ENCODE peak calls at places on chromosomes 13 and 19, in seven cellular contexts. One of them, this sample, is unnamed.

GRCh38 chr13:35712907-35713685 is 236.6 kb upstream of the MAB21L1 start:
- DNase-seq in WERI-Rb-1: no peak
- DNase-seq in heart left ventricle: no peak
- DNase-seq in AG04450: no peak
- DNase-seq in cardiac muscle cell: no peak
- DNase-seq in heart right ventricle: no peak
- DNase-seq in brain microvascular endothelial cell: peak; percentile 53
- DNase-seq in this sample: no peak

GRCh38 chr19:44869728-44870470 is 21.2 kb upstream of the TOMM40 start:
- DNase-seq in brain microvascular endothelial cell: peak; percentile 94
- DNase-seq in WERI-Rb-1: no peak
- DNase-seq in AG04450: peak; percentile 46
- DNase-seq in heart left ventricle: peak; percentile 67
- DNase-seq in cardiac muscle cell: no peak
- DNase-seq in heart right ventricle: peak; percentile 71
- DNase-seq in this sample: no peak

GRCh38 chr13:99987180-99988047 is 5.8 kb downstream of the ZIC2 start:
- DNase-seq in WERI-Rb-1: no peak
- DNase-seq in heart right ventricle: no peak
- DNase-seq in cardiac muscle cell: peak; percentile 27
- DNase-seq in heart left ventricle: no peak
- DNase-seq in brain microvascular endothelial cell: no peak
- DNase-seq in AG04450: no peak
- DNase-seq in this sample: no peak

GRCh38 chr19:38691938-38692457 is 44.5 kb downstream of the ACTN4 start:
- DNase-seq in brain microvascular endothelial cell: peak; percentile 97
- DNase-seq in AG04450: peak; percentile 55
- DNase-seq in cardiac muscle cell: no peak
- DNase-seq in heart right ventricle: no peak
- DNase-seq in WERI-Rb-1: no peak
- DNase-seq in heart left ventricle: peak; percentile 74
- DNase-seq in this sample: peak; percentile 97

GRCh38 chr19:28504139-28504538 is 708.8 kb downstream of the UQCRFS1 start:
- DNase-seq in AG04450: no peak
- DNase-seq in WERI-Rb-1: no peak
- DNase-seq in cardiac muscle cell: no peak
- DNase-seq in heart right ventricle: no peak
- DNase-seq in brain microvascular endothelial cell: no peak
- DNase-seq in heart left ventricle: no peak
- DNase-seq in this sample: no peak

GRCh38 chr19:719081-719512 is 10.4 kb downstream of the PALM start:
- DNase-seq in heart right ventricle: no peak
- DNase-seq in heart left ventricle: peak; percentile 82
- DNase-seq in WERI-Rb-1: no peak
- DNase-seq in brain microvascular endothelial cell: no peak
- DNase-seq in cardiac muscle cell: no peak
- DNase-seq in AG04450: no peak
- DNase-seq in this sample: no peak

GRCh38 chr19:32318884-32319520 is 26.4 kb upstream of the ZNF507 start:
- DNase-seq in WERI-Rb-1: peak; percentile 64
- DNase-seq in cardiac muscle cell: peak; percentile 42
- DNase-seq in AG04450: no peak
- DNase-seq in heart left ventricle: no peak
- DNase-seq in heart right ventricle: no peak
- DNase-seq in brain microvascular endothelial cell: no peak
- DNase-seq in this sample: no peak

GRCh38 chr13:39516140-39516539 is 86.9 kb downstream of the LHFPL6 start:
- DNase-seq in heart right ventricle: peak; percentile 48
- DNase-seq in brain microvascular endothelial cell: no peak
- DNase-seq in WERI-Rb-1: peak; percentile 41
- DNase-seq in cardiac muscle cell: no peak
- DNase-seq in AG04450: no peak
- DNase-seq in heart left ventricle: peak; percentile 44
- DNase-seq in this sample: peak; percentile 72

GRCh38 chr13:78603240-78603947 is at the start of gene POU4F1:
- DNase-seq in heart left ventricle: no peak
- DNase-seq in heart right ventricle: no peak
- DNase-seq in brain microvascular endothelial cell: no peak
- DNase-seq in WERI-Rb-1: peak; percentile 88
- DNase-seq in AG04450: no peak
- DNase-seq in cardiac muscle cell: peak; percentile 71
- DNase-seq in this sample: no peak

GRCh38 chr19:2461751-2462634 is 5.2 kb upstream of the LMNB2 start:
- DNase-seq in heart left ventricle: peak; percentile 75
- DNase-seq in WERI-Rb-1: no peak
- DNase-seq in heart right ventricle: peak; percentile 45
- DNase-seq in cardiac muscle cell: peak; percentile 48
- DNase-seq in brain microvascular endothelial cell: no peak
- DNase-seq in AG04450: no peak
- DNase-seq in this sample: no peak

GRCh38 chr13:43054803-43055802 is 31.7 kb downstream of the DNAJC15 start:
- DNase-seq in cardiac muscle cell: peak; percentile 70
- DNase-seq in brain microvascular endothelial cell: peak; percentile 84
- DNase-seq in WERI-Rb-1: peak; percentile 46
- DNase-seq in heart left ventricle: peak; percentile 38
- DNase-seq in AG04450: peak; percentile 66
- DNase-seq in heart right ventricle: peak; percentile 29
- DNase-seq in this sample: no peak

GRCh38 chr13:53121879-53122278 is 93.3 kb downstream of the OLFM4 start:
- DNase-seq in AG04450: no peak
- DNase-seq in heart right ventricle: no peak
- DNase-seq in brain microvascular endothelial cell: no peak
- DNase-seq in cardiac muscle cell: no peak
- DNase-seq in heart left ventricle: no peak
- DNase-seq in WERI-Rb-1: no peak
- DNase-seq in this sample: no peak

GRCh38 chr19:49149652-49150105 is 5.5 kb downstream of the HRC start:
- DNase-seq in AG04450: peak; percentile 70
- DNase-seq in brain microvascular endothelial cell: peak; percentile 71
- DNase-seq in heart left ventricle: peak; percentile 83
- DNase-seq in WERI-Rb-1: peak; percentile 83
- DNase-seq in cardiac muscle cell: peak; percentile 82
- DNase-seq in heart right ventricle: peak; percentile 81
- DNase-seq in this sample: peak; percentile 58

GRCh38 chr19:49470615-49470978 is 3.4 kb upstream of the FLT3LG start:
- DNase-seq in cardiac muscle cell: no peak
- DNase-seq in WERI-Rb-1: no peak
- DNase-seq in heart left ventricle: no peak
- DNase-seq in brain microvascular endothelial cell: no peak
- DNase-seq in AG04450: no peak
- DNase-seq in heart right ventricle: no peak
- DNase-seq in this sample: no peak

GRCh38 chr19:47608908-47609879 is at the start of gene BICRA:
- DNase-seq in WERI-Rb-1: peak; percentile 79
- DNase-seq in cardiac muscle cell: peak; percentile 92
- DNase-seq in heart right ventricle: peak; percentile 83
- DNase-seq in AG04450: peak; percentile 44
- DNase-seq in heart left ventricle: peak; percentile 91
- DNase-seq in brain microvascular endothelial cell: no peak
- DNase-seq in this sample: no peak

GRCh38 chr19:39557791-39558622 is 18.0 kb upstream of the EID2 start:
- DNase-seq in cardiac muscle cell: peak; percentile 3
- DNase-seq in heart right ventricle: no peak
- DNase-seq in brain microvascular endothelial cell: peak; percentile 18
- DNase-seq in heart left ventricle: no peak
- DNase-seq in WERI-Rb-1: no peak
- DNase-seq in AG04450: no peak
- DNase-seq in this sample: no peak

GRCh38 chr19:887072-887471 is 5.9 kb downstream of the MED16 start:
- DNase-seq in heart right ventricle: no peak
- DNase-seq in AG04450: peak; percentile 36
- DNase-seq in heart left ventricle: no peak
- DNase-seq in brain microvascular endothelial cell: peak; percentile 22
- DNase-seq in cardiac muscle cell: peak; percentile 30
- DNase-seq in WERI-Rb-1: no peak
- DNase-seq in this sample: no peak

GRCh38 chr19:22619932-22620331 is 14.2 kb upstream of the ZNF492 start:
- DNase-seq in cardiac muscle cell: no peak
- DNase-seq in heart right ventricle: no peak
- DNase-seq in heart left ventricle: no peak
- DNase-seq in WERI-Rb-1: no peak
- DNase-seq in brain microvascular endothelial cell: no peak
- DNase-seq in AG04450: no peak
- DNase-seq in this sample: no peak
- H3K4me3 ChIP-seq in cardiac muscle cell: no peak overlapping the region
- H3K4me3 ChIP-seq in heart right ventricle: no peak overlapping the region
- H3K4me3 ChIP-seq in heart left ventricle: no peak overlapping the region
- H3K4me3 ChIP-seq in WERI-Rb-1: no peak overlapping the region
- H3K4me3 ChIP-seq in brain microvascular endothelial cell: no peak overlapping the region
- H3K4me3 ChIP-seq in AG04450: no peak overlapping the region
- H3K4me3 ChIP-seq in this sample: no peak overlapping the region

GRCh38 chr19:6765738-6766356 is 1.4 kb downstream of the SH2D3A start:
- DNase-seq in brain microvascular endothelial cell: no peak
- DNase-seq in WERI-Rb-1: no peak
- DNase-seq in cardiac muscle cell: no peak
- DNase-seq in heart right ventricle: no peak
- DNase-seq in heart left ventricle: no peak
- DNase-seq in AG04450: no peak
- DNase-seq in this sample: no peak
- TF ChIP-seq CTCF in brain microvascular endothelial cell: no peak
- TF ChIP-seq CTCF in WERI-Rb-1: no peak
- TF ChIP-seq CTCF in cardiac muscle cell: no peak
- TF ChIP-seq CTCF in heart right ventricle: no peak
- TF ChIP-seq CTCF in heart left ventricle: no peak
- TF ChIP-seq CTCF in AG04450: no peak
- TF ChIP-seq CTCF in this sample: no peak

DNA sequence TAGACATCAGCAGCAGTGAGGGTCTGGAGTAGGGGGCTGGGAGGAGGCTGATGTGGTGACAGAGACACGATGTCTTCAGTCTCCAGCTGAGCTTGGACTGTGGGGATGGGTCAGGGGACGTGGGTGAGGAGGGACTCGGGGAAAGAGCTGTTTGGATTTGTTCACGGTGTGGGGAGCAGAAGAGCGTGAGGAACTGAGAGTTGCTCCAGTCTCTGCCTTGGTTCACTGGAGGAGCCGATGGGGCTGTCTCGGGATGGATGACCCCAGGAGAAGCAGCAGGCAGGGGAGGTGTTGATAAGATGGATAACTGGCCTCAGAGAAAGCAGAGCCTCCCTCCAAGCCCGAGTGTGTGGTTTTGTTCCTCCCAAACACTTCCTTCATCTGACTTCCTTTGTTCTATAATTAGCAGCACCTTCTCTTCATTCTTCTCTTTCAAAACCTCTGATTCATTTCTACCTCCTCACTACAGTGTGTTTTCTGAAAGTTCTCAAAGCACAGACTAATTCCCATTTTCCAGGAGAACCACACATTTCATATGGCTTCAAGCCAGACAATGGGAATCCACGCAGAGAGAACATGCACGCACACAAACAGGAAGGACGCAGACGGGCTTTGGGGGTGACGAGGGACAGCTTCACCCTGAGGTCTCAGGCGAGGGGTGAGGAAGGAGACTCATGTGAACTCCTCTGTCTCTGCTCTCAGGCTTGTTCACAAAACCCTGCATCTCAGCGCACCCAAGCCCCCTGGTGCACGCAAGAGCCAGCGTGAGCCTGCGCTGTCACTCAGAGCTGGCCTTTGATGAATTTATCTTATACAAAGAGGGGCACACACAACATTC is 18.6 kb downstream of the LAIR2 start:
- DNase-seq in brain microvascular endothelial cell: no peak
- DNase-seq in WERI-Rb-1: no peak
- DNase-seq in heart right ventricle: no peak
- DNase-seq in cardiac muscle cell: no peak
- DNase-seq in heart left ventricle: no peak
- DNase-seq in AG04450: no peak
- DNase-seq in this sample: no peak
- H3K4me3 ChIP-seq in brain microvascular endothelial cell: no peak overlapping the region
- H3K4me3 ChIP-seq in WERI-Rb-1: no peak overlapping the region
- H3K4me3 ChIP-seq in heart right ventricle: no peak overlapping the region
- H3K4me3 ChIP-seq in cardiac muscle cell: no peak overlapping the region
- H3K4me3 ChIP-seq in heart left ventricle: no peak overlapping the region
- H3K4me3 ChIP-seq in AG04450: no peak overlapping the region
- H3K4me3 ChIP-seq in this sample: no peak overlapping the region

DNA sequence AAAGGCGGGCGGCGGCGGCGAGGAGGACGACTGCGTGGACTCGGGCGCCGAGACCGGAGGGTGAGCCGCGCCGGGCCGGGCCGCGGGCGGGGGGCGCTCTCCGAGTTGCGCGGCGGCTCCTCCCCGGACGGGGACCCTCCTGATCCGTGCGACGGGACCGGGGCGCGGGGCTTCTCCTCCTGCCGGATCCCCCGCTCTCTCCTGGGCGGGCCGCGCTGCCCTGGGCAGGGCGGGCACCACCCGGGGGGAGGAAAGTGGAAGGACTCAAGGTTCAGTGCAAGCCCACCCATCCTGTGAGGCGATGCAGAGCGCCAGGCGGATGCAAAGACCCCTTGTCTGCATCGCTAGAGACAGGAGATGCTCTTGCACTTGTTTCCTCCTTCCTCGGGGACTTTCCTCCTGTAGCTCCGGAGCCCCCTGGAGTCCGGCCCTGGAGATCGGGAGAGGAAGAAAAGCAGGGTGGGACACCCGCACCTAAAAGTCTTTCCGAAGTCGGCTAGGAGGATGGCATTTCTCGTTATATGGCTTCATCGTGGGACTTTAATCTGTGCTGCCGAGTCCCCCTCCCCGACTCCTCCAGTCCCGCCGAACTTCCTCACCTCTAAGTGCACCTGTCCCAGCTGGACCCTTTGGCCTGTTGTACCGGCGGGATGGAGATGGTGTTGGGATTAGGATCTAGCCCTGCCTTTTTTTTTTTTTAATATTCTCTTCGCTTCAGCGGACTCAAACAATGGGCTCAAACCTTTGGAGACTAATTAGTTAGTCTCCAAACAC is 499 bp downstream of the FAM124A start:
- DNase-seq in brain microvascular endothelial cell: no peak
- DNase-seq in heart left ventricle: no peak
- DNase-seq in AG04450: no peak
- DNase-seq in WERI-Rb-1: peak; percentile 14
- DNase-seq in heart right ventricle: no peak
- DNase-seq in cardiac muscle cell: peak; percentile 35
- DNase-seq in this sample: no peak
- TF ChIP-seq CTCF in brain microvascular endothelial cell: peak; percentile 47
- TF ChIP-seq CTCF in heart left ventricle: no peak
- TF ChIP-seq CTCF in AG04450: no peak
- TF ChIP-seq CTCF in WERI-Rb-1: no peak
- TF ChIP-seq CTCF in heart right ventricle: no peak
- TF ChIP-seq CTCF in cardiac muscle cell: peak; percentile 30
- TF ChIP-seq CTCF in this sample: peak; percentile 39

GRCh38 chr13:48000559-48001126 is 430 bp downstream of the SUCLA2 start:
- DNase-seq in brain microvascular endothelial cell: no peak
- DNase-seq in heart right ventricle: no peak
- DNase-seq in cardiac muscle cell: peak; percentile 58
- DNase-seq in AG04450: no peak
- DNase-seq in heart left ventricle: peak; percentile 59
- DNase-seq in WERI-Rb-1: peak; percentile 9
- DNase-seq in this sample: no peak

GRCh38 chr13:48004201-48004600 is 3.1 kb upstream of the SUCLA2 start:
- DNase-seq in cardiac muscle cell: no peak
- DNase-seq in heart right ventricle: no peak
- DNase-seq in WERI-Rb-1: no peak
- DNase-seq in heart left ventricle: no peak
- DNase-seq in AG04450: no peak
- DNase-seq in brain microvascular endothelial cell: no peak
- DNase-seq in this sample: no peak

GRCh38 chr13:48001127-48001881 is at the start of gene SUCLA2:
- DNase-seq in heart right ventricle: peak; percentile 89
- DNase-seq in cardiac muscle cell: peak; percentile 95
- DNase-seq in WERI-Rb-1: peak; percentile 79
- DNase-seq in AG04450: peak; percentile 65
- DNase-seq in brain microvascular endothelial cell: peak; percentile 77
- DNase-seq in heart left ventricle: peak; percentile 94
- DNase-seq in this sample: peak; percentile 40

GRCh38 chr13:47997384-47997783 is 3.7 kb downstream of the SUCLA2 start:
- DNase-seq in WERI-Rb-1: no peak
- DNase-seq in cardiac muscle cell: no peak
- DNase-seq in heart right ventricle: no peak
- DNase-seq in brain microvascular endothelial cell: no peak
- DNase-seq in heart left ventricle: peak; percentile 45
- DNase-seq in AG04450: no peak
- DNase-seq in this sample: no peak

GRCh38 chr13:47999973-48000372 is 1.1 kb downstream of the SUCLA2 start:
- DNase-seq in brain microvascular endothelial cell: no peak
- DNase-seq in cardiac muscle cell: no peak
- DNase-seq in WERI-Rb-1: no peak
- DNase-seq in AG04450: no peak
- DNase-seq in heart left ventricle: no peak
- DNase-seq in heart right ventricle: no peak
- DNase-seq in this sample: no peak
- H3K4me3 ChIP-seq in brain microvascular endothelial cell: peak overlapping the region; percentile 97
- H3K4me3 ChIP-seq in cardiac muscle cell: peak overlapping the region; percentile 88
- H3K4me3 ChIP-seq in WERI-Rb-1: peak overlapping the region; percentile 86
- H3K4me3 ChIP-seq in AG04450: peak overlapping the region; percentile 100
- H3K4me3 ChIP-seq in heart left ventricle: peak overlapping the region; percentile 70
- H3K4me3 ChIP-seq in heart right ventricle: peak overlapping the region; percentile 81
- H3K4me3 ChIP-seq in this sample: peak overlapping the region; percentile 97

This sample was measured in retinal pigment epithelial cell.